ENCODE peak calls at places on chromosomes 1 and 21, in five cellular contexts. E, R, I, L and M are unnamed samples.

GRCh38 chr1:19651141-19651737 is 7.1 kb downstream of the NBL1 start:
- DNase-seq in E (peak), I (peak), L (no peak), R (peak), M (no peak)

GRCh38 chr1:158366783-158367182 is 13.1 kb downstream of the CD1E start:
- DNase-seq in I (no peak), E (no peak), R (no peak), L (no peak), M (no peak)

GRCh38 chr1:101820080-101820479 is 176.6 kb downstream of the OLFM3 start:
- DNase-seq in L (no peak), R (no peak), I (peak), E (peak), M (peak)

GRCh38 chr1:174023438-174023837 is 1.3 kb upstream of the RC3H1 start:
- DNase-seq in R (peak), I (peak), E (peak), L (no peak), M (peak)

GRCh38 chr1:25476186-25477097 is 45.7 kb downstream of the MACO1 start:
- DNase-seq in L (no peak), E (no peak), I (no peak), R (no peak), M (no peak)

GRCh38 chr1:238119060-238119459 is 228.3 kb upstream of the ZP4 start:
- DNase-seq in I (no peak), R (no peak), L (no peak), E (no peak), M (no peak)

GRCh38 chr1:5265416-5266075 is 611.1 kb downstream of the AJAP1 start:
- DNase-seq in R (no peak), E (no peak), L (no peak), I (no peak), M (no peak)

GRCh38 chr1:5448486-5448885 is 543.7 kb downstream of the NPHP4 start:
- DNase-seq in E (no peak), L (no peak), I (no peak), R (no peak), M (no peak)

GRCh38 chr21:44552681-44553080 is 1.4 kb upstream of the KRTAP10-2 start:
- DNase-seq in L (no peak), R (no peak), I (no peak), E (no peak), M (no peak)

GRCh38 chr1:245589827-245590421 is 435.1 kb downstream of the KIF26B start:
- DNase-seq in E (no peak), L (no peak), R (no peak), I (peak), M (no peak)

GRCh38 chr21:46059195-46059594 is 38.7 kb upstream of the COL6A2 start:
- DNase-seq in R (no peak), E (no peak), L (no peak), I (no peak), M (no peak)

GRCh38 chr1:173202430-173203145 is 4.5 kb downstream of the TNFSF4 start:
- DNase-seq in L (peak), I (peak), E (peak), R (peak), M (peak)

GRCh38 chr1:230851291-230851691 is 17.0 kb downstream of the C1orf198 start:
- DNase-seq in R (no peak), E (peak), I (peak), L (no peak), M (peak)

GRCh38 chr1:162019006-162019405 is 4.7 kb downstream of the OLFML2B start:
- DNase-seq in I (peak), R (no peak), L (peak), E (no peak), M (no peak)

GRCh38 chr1:168939131-168939946 is 167.2 kb upstream of the ATP1B1 start:
- DNase-seq in I (no peak), L (no peak), E (no peak), R (no peak), M (no peak)

GRCh38 chr1:84121360-84121759 is 22.7 kb upstream of the PRKACB start:
- DNase-seq in I (no peak), L (no peak), E (no peak), R (no peak), M (no peak)

GRCh38 chr1:51627672-51628071 is 10.8 kb downstream of the OSBPL9 start:
- DNase-seq in L (no peak), E (peak), R (no peak), I (peak), M (no peak)

GRCh38 chr1:225657462-225657989 is 4.6 kb upstream of the ENAH start:
- DNase-seq in E (no peak), I (peak), R (no peak), L (peak), M (no peak)

GRCh38 chr21:31335957-31336738 is 7.9 kb downstream of the TIAM1 start:
- DNase-seq in R (peak), I (peak), L (peak), E (no peak), M (no peak)

GRCh38 chr1:197356723-197357533 is 88.9 kb downstream of the CRB1 start:
- DNase-seq in E (peak), I (peak), R (no peak), L (no peak), M (peak)

GRCh38 chr1:57422271-57423134 is 1.4 kb downstream of the DAB1 start:
- DNase-seq in I (peak), L (no peak), R (no peak), E (peak), M (no peak)

GRCh38 chr1:241109039-241109438 is 248.0 kb downstream of the RGS7 start:
- DNase-seq in I (no peak), R (no peak), L (no peak), E (no peak), M (no peak)

GRCh38 chr1:17564458-17565393 is 25.2 kb downstream of the ARHGEF10L start:
- DNase-seq in I (no peak), R (no peak), L (no peak), E (no peak), M (peak)

GRCh38 chr1:89198500-89199072 is at the start of gene GBP4:
- DNase-seq in L (no peak), R (no peak), I (peak), E (peak), M (no peak)

GRCh38 chr1:27447399-27447798 is 42.6 kb downstream of the WASF2 start:
- DNase-seq in R (no peak), I (no peak), E (no peak), L (no peak), M (no peak)

GRCh38 chr1:40592107-40592773 is 60.8 kb downstream of the ZNF684 start:
- DNase-seq in E (peak), L (no peak), I (peak), R (no peak), M (no peak)

GRCh38 chr1:25952851-25953401 is 44.9 kb downstream of the PAFAH2 start:
- DNase-seq in R (no peak), E (no peak), L (peak), I (peak), M (no peak)

GRCh38 chr1:246281639-246282038 is 225.4 kb downstream of the SMYD3 start:
- DNase-seq in E (no peak), L (no peak), R (no peak), I (no peak), M (no peak)

GRCh38 chr1:38152351-38153082 is 105.9 kb upstream of the POU3F1 start:
- DNase-seq in I (no peak), R (no peak), E (no peak), L (no peak), M (peak)

GRCh38 chr1:151158751-151159251 is 2.4 kb downstream of the TNFAIP8L2 start:
- DNase-seq in I (no peak), R (no peak), E (peak), L (no peak), M (no peak)

GRCh38 chr1:226656201-226656600 is 82.9 kb downstream of the ITPKB start:
- DNase-seq in L (no peak), I (no peak), E (peak), R (no peak), M (no peak)

GRCh38 chr1:100517517-100517916 is 20.4 kb upstream of the GPR88 start:
- DNase-seq in E (no peak), L (no peak), R (no peak), I (no peak), M (no peak)

DNA sequence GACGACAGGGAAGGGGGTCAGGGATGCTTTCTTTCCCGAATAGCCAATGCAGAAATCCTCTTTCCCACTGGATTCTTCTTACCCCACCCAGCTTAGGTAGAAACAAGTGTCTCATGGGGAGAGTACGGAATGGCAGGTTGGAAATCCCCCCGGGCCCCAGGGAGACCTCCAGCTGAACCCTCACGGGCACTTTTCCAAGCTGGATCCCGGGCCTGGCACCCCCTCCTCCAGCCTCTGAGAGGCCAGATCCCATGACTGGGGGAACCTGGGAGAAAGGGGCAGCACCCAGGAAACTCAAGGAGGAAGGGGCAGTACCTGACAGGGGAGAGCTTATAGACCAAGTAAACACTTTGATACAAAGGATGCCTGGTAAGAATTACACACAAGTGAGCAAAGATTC is 1.3 kb downstream of the PKP1 start:
- DNase-seq in R (no peak), L (no peak), E (no peak), I (no peak), M (peak)
- H3K4me3 ChIP-seq in R (no peak), L (no peak), E (no peak), I (no peak), M (peak)

GRCh38 chr1:45550401-45551305 is at the start of gene AKR1A1:
- DNase-seq in E (peak), R (peak), I (peak), L (peak), M (peak)
- TF ChIP-seq CTCF in E (no peak), R (no peak), I (no peak), L (no peak), M (no peak)

DNA sequence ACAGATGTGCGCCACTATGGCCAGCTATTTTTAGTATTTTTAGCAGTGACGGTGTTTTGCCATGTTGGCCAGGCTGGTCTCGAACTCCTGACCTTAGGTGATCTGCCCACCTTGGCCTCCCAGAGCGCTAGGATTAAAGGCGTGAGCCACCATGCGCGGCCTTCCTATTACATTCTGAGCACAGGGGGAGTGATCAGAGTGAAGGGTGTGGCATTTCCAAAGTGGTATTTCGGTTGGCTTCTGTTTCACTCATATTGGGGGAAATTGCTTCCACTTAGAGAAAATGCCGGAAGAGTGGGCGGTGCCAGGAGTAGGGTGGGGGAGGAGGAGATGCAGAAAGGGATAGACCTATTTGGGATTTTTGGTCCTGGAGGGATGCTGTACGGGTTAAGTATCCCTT is 4.3 kb downstream of the PIK3CD start:
- DNase-seq in I (no peak), L (no peak), R (no peak), E (no peak), M (no peak)
- H3K4me3 ChIP-seq in I (no peak), L (no peak), R (no peak), E (no peak), M (no peak)

DNA sequence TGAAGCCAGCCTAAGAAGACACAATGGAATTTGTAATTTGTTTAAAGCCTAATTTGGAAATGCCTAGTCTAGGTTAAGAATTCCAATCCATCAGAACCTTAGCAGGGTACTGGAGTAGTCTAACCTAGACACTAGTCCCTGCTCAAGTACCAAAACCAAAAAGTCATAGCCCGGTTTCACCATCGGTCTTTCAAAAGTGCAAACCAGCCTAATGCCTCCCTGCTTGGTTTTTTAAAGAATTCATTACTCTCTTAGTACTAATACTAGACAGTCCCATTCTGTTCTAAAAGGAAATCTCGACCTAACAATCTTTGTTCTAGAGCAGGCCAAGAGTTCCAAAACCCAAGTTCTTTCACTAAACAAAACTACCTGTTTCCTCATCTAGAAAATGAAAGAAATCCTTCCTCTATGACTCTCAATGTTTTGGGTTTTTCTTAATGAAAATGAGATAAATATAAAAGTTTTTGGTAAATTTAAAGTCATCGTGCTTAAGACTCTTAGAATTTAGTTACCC is 2.6 kb downstream of the PUM1 start:
- DNase-seq in I (no peak), R (no peak), L (no peak), E (no peak), M (no peak)
- TF ChIP-seq CTCF in I (no peak), R (no peak), L (no peak), E (no peak), M (no peak)